ENCODE peak calls at places on chromosomes 1 and 21, in six cellular contexts. S is GM10248, H is cardiac fibroblast, L is GM20000, J is tibial nerve, E is LNCaP clone FGC. R is an unnamed sample.

GRCh38 chr1:199861020-199861795 is 166.3 kb upstream of the NR5A2 start:
- DNase-seq in S (no peak), H (peak; percentile 62), L (no peak), J (no peak), E (no peak), R (no peak)

GRCh38 chr1:110587906-110588305 is 18.3 kb downstream of the KCNA2 start:
- DNase-seq in S (no peak), H (no peak), L (no peak), J (no peak), E (no peak), R (no peak)

GRCh38 chr1:17081439-17081838 is 27.6 kb upstream of the SDHB start:
- DNase-seq in S (no peak), H (no peak), L (no peak), J (no peak), E (no peak), R (no peak)

GRCh38 chr1:29804181-29804899 is 568.0 kb downstream of the PTPRU start:
- DNase-seq in S (no peak), H (no peak), L (no peak), J (no peak), E (no peak), R (no peak)

GRCh38 chr1:67133177-67133576 is 1.6 kb downstream of the C1orf141 start:
- DNase-seq in S (no peak), H (no peak), L (no peak), J (no peak), E (no peak), R (no peak)

GRCh38 chr1:226082959-226083302 is 20.4 kb downstream of the H3-3A start:
- DNase-seq in S (no peak), H (peak; percentile 56), L (no peak), J (peak; percentile 59), E (no peak), R (no peak)

GRCh38 chr1:22217811-22218460 is 75.0 kb upstream of the WNT4 start:
- DNase-seq in S (no peak), H (no peak), L (no peak), J (no peak), E (no peak), R (no peak)

GRCh38 chr1:32724678-32725594 is 22.4 kb upstream of the SYNC start:
- DNase-seq in S (no peak), H (peak; percentile 93), L (no peak), J (peak; percentile 24), E (no peak), R (no peak)

GRCh38 chr1:32334864-32335618 is 992 bp downstream of the MARCKSL1 start:
- DNase-seq in S (peak; percentile 72), H (peak; percentile 53), L (peak; percentile 80), J (no peak), E (no peak), R (peak; percentile 77)

GRCh38 chr1:239795289-239795688 is 296.4 kb upstream of the FMN2 start:
- DNase-seq in S (no peak), H (no peak), L (no peak), J (no peak), E (peak; percentile 4), R (no peak)

GRCh38 chr1:40153073-40153770 is 8.0 kb upstream of the RLF start:
- DNase-seq in S (peak; percentile 35), H (peak; percentile 80), L (peak; percentile 38), J (peak; percentile 37), E (peak; percentile 44), R (peak; percentile 41)

GRCh38 chr1:100928128-100928527 is 32.2 kb downstream of the SLC30A7 start:
- DNase-seq in S (no peak), H (no peak), L (no peak), J (no peak), E (no peak), R (no peak)

GRCh38 chr1:67856921-67857320 is 23.7 kb upstream of the GNG12 start:
- DNase-seq in S (no peak), H (no peak), L (no peak), J (no peak), E (no peak), R (no peak)

GRCh38 chr21:16402752-16403151 is 673.0 kb downstream of the USP25 start:
- DNase-seq in S (no peak), H (peak; percentile 42), L (no peak), J (no peak), E (peak; percentile 61), R (no peak)

GRCh38 chr1:162165528-162165927 is 96.0 kb downstream of the NOS1AP start:
- DNase-seq in S (no peak), H (no peak), L (no peak), J (no peak), E (peak; percentile 66), R (no peak)

GRCh38 chr1:16032388-16033100 is 10.7 kb downstream of the CLCNKA start:
- DNase-seq in S (peak; percentile 90), H (peak; percentile 90), L (peak; percentile 91), J (peak; percentile 86), E (no peak), R (peak; percentile 93)

DNA sequence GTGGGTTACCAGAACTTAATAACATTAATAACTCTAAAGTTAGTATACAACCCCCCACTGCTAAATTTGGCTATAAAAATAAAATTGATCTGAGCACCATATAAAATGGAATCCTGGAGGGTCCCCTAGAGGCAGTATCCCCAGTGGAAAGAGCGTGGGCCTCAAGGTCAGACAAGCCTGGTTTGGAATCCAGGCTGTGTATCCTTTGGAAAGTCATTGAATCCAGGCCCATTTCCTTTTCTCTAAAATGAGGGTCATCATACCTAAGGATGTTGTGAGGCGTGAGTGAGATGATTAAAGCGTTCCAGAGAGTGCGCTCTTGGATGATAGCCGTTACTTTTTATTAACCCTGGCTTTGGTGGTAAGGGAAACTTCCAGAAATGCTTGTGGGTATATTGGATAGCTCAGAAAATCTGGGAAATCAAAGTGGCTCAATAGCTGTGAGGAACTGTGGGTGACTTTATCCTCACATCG is 671 bp upstream of the ZNF436 start:
- DNase-seq in S (no peak), H (no peak), L (no peak), J (no peak), E (no peak), R (no peak)
- TF ChIP-seq CTCF in S (no peak), H (no peak), L (no peak), J (no peak), E (no peak), R (no peak)

GRCh38 chr1:202589190-202589680 is 121.0 kb downstream of the SYT2 start:
- DNase-seq in S (no peak), H (peak; percentile 99), L (no peak), J (peak; percentile 83), E (no peak), R (no peak)
- TF ChIP-seq CTCF in S (no peak), H (no peak), L (no peak), J (peak; percentile 18), E (no peak), R (no peak)

GRCh38 chr21:24759348-24760118 is 847.7 kb downstream of the MRPL39 start:
- DNase-seq in S (no peak), H (no peak), L (no peak), J (no peak), E (no peak), R (no peak)
- TF ChIP-seq CTCF in S (no peak), H (no peak), L (no peak), J (no peak), E (peak; percentile 31), R (no peak)

DNA sequence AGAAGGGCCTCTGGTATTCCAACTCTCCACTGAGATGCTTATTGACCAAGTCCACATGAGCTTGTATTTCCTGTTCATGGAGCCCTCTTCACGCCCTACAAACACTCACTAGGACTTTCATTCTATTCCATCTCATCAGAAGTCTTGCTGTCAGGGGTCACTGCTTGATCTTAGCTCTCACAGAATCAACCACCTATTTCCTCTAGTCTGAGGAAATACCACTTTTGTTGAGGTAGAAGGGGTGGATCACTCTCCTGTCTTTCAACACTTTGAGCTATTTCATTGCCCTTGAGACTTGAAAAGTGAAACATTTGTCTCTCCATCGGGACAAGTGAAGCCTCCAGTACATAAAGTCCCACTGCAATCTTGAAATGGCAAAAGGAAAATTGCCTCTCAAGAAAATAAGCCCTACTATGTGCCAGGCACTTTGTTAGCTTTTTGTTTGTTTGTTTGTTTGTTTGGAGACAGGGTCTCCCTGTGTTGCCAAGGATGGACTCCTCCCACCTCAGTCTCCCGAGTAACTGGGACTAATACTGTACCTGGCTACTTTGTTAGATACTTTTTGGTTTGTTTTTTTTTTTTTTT is 19.8 kb upstream of the FAM110D start:
- DNase-seq in S (no peak), H (no peak), L (no peak), J (no peak), E (no peak), R (no peak)
- TF ChIP-seq CTCF in S (no peak), H (no peak), L (no peak), J (no peak), E (no peak), R (no peak)

DNA sequence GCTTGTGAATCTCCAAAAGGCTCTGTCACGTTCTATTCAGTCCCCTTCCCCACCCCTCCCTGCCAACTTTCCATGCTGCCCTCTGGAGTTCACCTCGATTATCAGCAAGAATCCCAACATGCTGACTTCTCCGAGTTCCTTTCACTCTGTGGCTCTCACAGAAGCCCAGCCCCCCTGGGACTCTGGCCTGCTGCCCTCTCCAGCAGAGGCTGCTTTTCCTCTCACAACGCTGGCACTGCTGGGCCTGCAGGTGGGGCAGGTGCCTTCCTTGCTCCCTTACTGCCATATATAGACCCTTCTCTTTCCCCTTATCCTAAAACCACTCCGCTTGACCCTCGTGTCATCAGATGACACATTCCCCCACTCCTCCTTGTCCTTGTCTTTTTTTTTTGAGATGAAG is 10.2 kb upstream of the RNF186 start:
- DNase-seq in S (no peak), H (no peak), L (no peak), J (no peak), E (no peak), R (no peak)
- TF ChIP-seq CTCF in S (no peak), H (no peak), L (no peak), J (no peak), E (no peak), R (no peak)

GRCh38 chr1:221315330-221315729 is 426.6 kb downstream of the DUSP10 start:
- DNase-seq in S (no peak), H (peak; percentile 78), L (no peak), J (no peak), E (no peak), R (no peak)

GRCh38 chr1:221308534-221309511 is 429.6 kb downstream of the HLX start:
- DNase-seq in S (no peak), H (no peak), L (no peak), J (no peak), E (no peak), R (no peak)

GRCh38 chr1:221306239-221306638 is 427.0 kb downstream of the HLX start:
- DNase-seq in S (no peak), H (no peak), L (no peak), J (no peak), E (no peak), R (no peak)

GRCh38 chr1:221309711-221310110 is 430.5 kb downstream of the HLX start:
- DNase-seq in S (no peak), H (no peak), L (no peak), J (no peak), E (no peak), R (no peak)

DNA sequence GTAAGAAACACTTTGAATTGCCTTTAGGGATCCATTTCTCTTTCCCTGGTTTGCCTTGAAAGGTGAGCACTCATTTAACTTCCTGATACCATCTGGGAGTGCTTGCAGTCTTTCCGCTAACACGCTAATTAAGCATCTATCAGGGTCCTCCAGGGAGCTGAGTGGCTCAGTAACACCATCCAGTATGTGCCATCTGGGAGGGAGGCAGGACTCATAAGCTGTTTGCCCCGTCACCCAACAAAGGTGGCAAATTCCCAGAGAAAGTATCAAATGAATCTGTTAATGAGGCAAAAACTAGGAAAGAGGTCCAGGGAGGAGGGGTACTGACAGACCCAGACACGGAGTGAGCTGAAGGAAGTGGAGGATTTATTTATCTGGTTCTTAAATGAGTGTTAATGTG is 430.9 kb downstream of the HLX start:
- DNase-seq in S (no peak), H (no peak), L (no peak), J (no peak), E (no peak), R (no peak)
- TF ChIP-seq CTCF in S (no peak), H (no peak), L (no peak), J (no peak), E (no peak), R (no peak)

R was measured in GM13976.